ENCODE peak calls at places on chromosomes 6 and 20, in eight cellular contexts. W, Y, Z, C, B, U, R and G are unnamed samples.

GRCh38 chr6:30556964-30557682 is at the start of gene PRR3:
- DNase-seq in Z (peak; percentile 73), W (peak; percentile 77), C (peak; percentile 88), Y (peak; percentile 95), R (peak; percentile 93), B (peak; percentile 74), U (peak; percentile 60), G (peak; percentile 77)

GRCh38 chr20:43459022-43459942 is 1.6 kb downstream of the SRSF6 start:
- DNase-seq in R (peak; percentile 18), W (no peak), Z (no peak), U (no peak), B (no peak), Y (peak; percentile 38), C (peak; percentile 39), G (no peak)

GRCh38 chr6:143097224-143097795 is 36.6 kb downstream of the AIG1 start:
- DNase-seq in Z (no peak), W (no peak), Y (no peak), C (peak; percentile 5), U (peak; percentile 6), R (no peak), B (no peak), G (no peak)

GRCh38 chr6:68189217-68189616 is 445.9 kb upstream of the ADGRB3 start:
- DNase-seq in B (no peak), C (no peak), Z (no peak), W (no peak), U (no peak), R (no peak), Y (no peak), G (no peak)

GRCh38 chr6:126210398-126211075 is 129.4 kb upstream of the CENPW start:
- DNase-seq in B (no peak), W (no peak), Y (no peak), U (no peak), C (no peak), R (no peak), Z (no peak), G (no peak)

GRCh38 chr6:166660157-166660686 is 33.2 kb upstream of the RPS6KA2 start:
- DNase-seq in Y (no peak), W (no peak), U (no peak), B (no peak), Z (no peak), R (no peak), C (no peak), G (no peak)

GRCh38 chr20:667351-668034 is 8.1 kb downstream of the SCRT2 start:
- DNase-seq in B (no peak), Z (peak; percentile 14), U (no peak), C (peak; percentile 73), R (peak; percentile 53), W (peak; percentile 64), Y (peak; percentile 59), G (peak; percentile 71)

GRCh38 chr6:39189915-39190544 is 39.2 kb downstream of the KCNK5 start:
- DNase-seq in U (no peak), B (peak; percentile 41), Z (no peak), C (peak; percentile 15), R (no peak), Y (peak; percentile 61), W (peak; percentile 25), G (no peak)

GRCh38 chr6:91045152-91045551 is 458.3 kb upstream of the MAP3K7 start:
- DNase-seq in Z (no peak), C (no peak), R (no peak), U (no peak), Y (no peak), B (no peak), W (no peak), G (no peak)

GRCh38 chr6:31777667-31778050 is 531 bp upstream of the VWA7 start:
- DNase-seq in Z (no peak), Y (no peak), C (no peak), U (no peak), W (no peak), R (no peak), B (no peak), G (no peak)

GRCh38 chr6:152680879-152681517 is 16.7 kb upstream of the MYCT1 start:
- DNase-seq in B (no peak), W (no peak), R (no peak), Z (no peak), U (no peak), Y (no peak), C (no peak), G (no peak)

GRCh38 chr6:166635556-166635955 is 8.5 kb upstream of the RPS6KA2 start:
- DNase-seq in B (no peak), Z (no peak), C (no peak), R (no peak), Y (no peak), W (no peak), U (no peak), G (peak; percentile 29)

GRCh38 chr6:13281630-13282156 is 46.6 kb downstream of the TBC1D7 start:
- DNase-seq in W (no peak), B (no peak), Z (no peak), Y (no peak), R (no peak), C (no peak), U (no peak), G (no peak)

GRCh38 chr6:154277578-154278128 is 79.0 kb downstream of the IPCEF1 start:
- DNase-seq in R (no peak), U (no peak), C (no peak), B (no peak), W (no peak), Z (no peak), Y (no peak), G (no peak)

GRCh38 chr20:38059832-38060231 is 26.3 kb downstream of the RPRD1B start:
- DNase-seq in Y (no peak), R (no peak), Z (no peak), U (no peak), C (no peak), B (no peak), W (no peak), G (peak; percentile 35)

GRCh38 chr6:162058281-162058875 is 669.2 kb downstream of the PRKN start:
- DNase-seq in Z (no peak), U (peak; percentile 31), B (no peak), W (peak; percentile 49), C (no peak), R (no peak), Y (peak; percentile 1), G (peak; percentile 95)

GRCh38 chr6:150435832-150436231 is 67.0 kb downstream of the IYD start:
- DNase-seq in B (no peak), C (no peak), U (no peak), Z (no peak), Y (no peak), R (no peak), W (no peak), G (no peak)

GRCh38 chr6:110037726-110038295 is 59.7 kb downstream of the GPR6 start:
- DNase-seq in Z (no peak), R (no peak), B (no peak), Y (peak; percentile 20), U (no peak), C (no peak), W (no peak), G (no peak)

GRCh38 chr6:169859401-169859977 is 108.1 kb downstream of the ERMARD start:
- DNase-seq in U (no peak), R (no peak), Z (no peak), W (no peak), C (no peak), Y (no peak), B (no peak), G (no peak)